ENCODE peak calls at places on chromosomes 4 and X, in ten cellular contexts. One of them, this sample, is unnamed.

GRCh38 chrX:17546356-17546755 is 171.4 kb downstream of the NHS start:
- DNase-seq in AG09309: no peak
- DNase-seq in GM20000: no peak
- DNase-seq in COR-L47: no peak
- DNase-seq in NB4: no peak
- DNase-seq in stimulated activated CD4-positive, alpha-beta T cell treated with anti-CD3 and anti-CD28 coated beads, Interleukin-4, amount 100 ng/mL, for 4 hours: no peak
- DNase-seq in astrocyte of the spinal cord: no peak
- DNase-seq in HT1080: no peak
- DNase-seq in ureter: no peak
- DNase-seq in T-helper 2 cell: no peak
- DNase-seq in this sample: no peak

GRCh38 chrX:112734250-112734649 is 54.5 kb upstream of the LHFPL1 start:
- DNase-seq in AG09309: no peak
- DNase-seq in GM20000: no peak
- DNase-seq in COR-L47: no peak
- DNase-seq in NB4: peak
- DNase-seq in stimulated activated CD4-positive, alpha-beta T cell treated with anti-CD3 and anti-CD28 coated beads, Interleukin-4, amount 100 ng/mL, for 4 hours: no peak
- DNase-seq in astrocyte of the spinal cord: no peak
- DNase-seq in HT1080: peak
- DNase-seq in ureter: no peak
- DNase-seq in T-helper 2 cell: no peak
- DNase-seq in this sample: no peak

GRCh38 chrX:17425151-17425550 is 50.2 kb downstream of the NHS start:
- DNase-seq in AG09309: no peak
- DNase-seq in GM20000: no peak
- DNase-seq in COR-L47: no peak
- DNase-seq in NB4: no peak
- DNase-seq in stimulated activated CD4-positive, alpha-beta T cell treated with anti-CD3 and anti-CD28 coated beads, Interleukin-4, amount 100 ng/mL, for 4 hours: no peak
- DNase-seq in astrocyte of the spinal cord: no peak
- DNase-seq in HT1080: no peak
- DNase-seq in ureter: no peak
- DNase-seq in T-helper 2 cell: no peak
- DNase-seq in this sample: no peak

GRCh38 chrX:30488092-30488491 is 89.5 kb downstream of the TASL start:
- DNase-seq in AG09309: no peak
- DNase-seq in GM20000: peak
- DNase-seq in COR-L47: no peak
- DNase-seq in NB4: peak
- DNase-seq in stimulated activated CD4-positive, alpha-beta T cell treated with anti-CD3 and anti-CD28 coated beads, Interleukin-4, amount 100 ng/mL, for 4 hours: no peak
- DNase-seq in astrocyte of the spinal cord: no peak
- DNase-seq in HT1080: peak
- DNase-seq in ureter: no peak
- DNase-seq in T-helper 2 cell: no peak
- DNase-seq in this sample: no peak

GRCh38 chr4:1207603-1208265 is 35.4 kb upstream of the SPON2 start:
- DNase-seq in AG09309: no peak
- DNase-seq in GM20000: no peak
- DNase-seq in COR-L47: no peak
- DNase-seq in NB4: no peak
- DNase-seq in stimulated activated CD4-positive, alpha-beta T cell treated with anti-CD3 and anti-CD28 coated beads, Interleukin-4, amount 100 ng/mL, for 4 hours: no peak
- DNase-seq in astrocyte of the spinal cord: peak
- DNase-seq in HT1080: no peak
- DNase-seq in ureter: peak
- DNase-seq in T-helper 2 cell: no peak
- DNase-seq in this sample: no peak

GRCh38 chr4:185242749-185243533 is 33.5 kb downstream of the SNX25 start:
- DNase-seq in AG09309: no peak
- DNase-seq in GM20000: no peak
- DNase-seq in COR-L47: no peak
- DNase-seq in NB4: peak
- DNase-seq in stimulated activated CD4-positive, alpha-beta T cell treated with anti-CD3 and anti-CD28 coated beads, Interleukin-4, amount 100 ng/mL, for 4 hours: no peak
- DNase-seq in astrocyte of the spinal cord: peak
- DNase-seq in HT1080: peak
- DNase-seq in ureter: no peak
- DNase-seq in T-helper 2 cell: no peak
- DNase-seq in this sample: no peak

GRCh38 chr4:125750827-125751466 is 436.2 kb downstream of the FAT4 start:
- DNase-seq in AG09309: peak
- DNase-seq in GM20000: no peak
- DNase-seq in COR-L47: peak
- DNase-seq in NB4: no peak
- DNase-seq in stimulated activated CD4-positive, alpha-beta T cell treated with anti-CD3 and anti-CD28 coated beads, Interleukin-4, amount 100 ng/mL, for 4 hours: no peak
- DNase-seq in astrocyte of the spinal cord: peak
- DNase-seq in HT1080: peak
- DNase-seq in ureter: no peak
- DNase-seq in T-helper 2 cell: no peak
- DNase-seq in this sample: no peak

GRCh38 chr4:26701786-26702227 is 117.9 kb downstream of the TBC1D19 start:
- DNase-seq in AG09309: no peak
- DNase-seq in GM20000: no peak
- DNase-seq in COR-L47: no peak
- DNase-seq in NB4: no peak
- DNase-seq in stimulated activated CD4-positive, alpha-beta T cell treated with anti-CD3 and anti-CD28 coated beads, Interleukin-4, amount 100 ng/mL, for 4 hours: no peak
- DNase-seq in astrocyte of the spinal cord: no peak
- DNase-seq in HT1080: no peak
- DNase-seq in ureter: no peak
- DNase-seq in T-helper 2 cell: no peak
- DNase-seq in this sample: no peak

GRCh38 chrX:95056901-95057300 is 1382.9 kb downstream of the FAM133A start:
- DNase-seq in AG09309: no peak
- DNase-seq in GM20000: no peak
- DNase-seq in COR-L47: no peak
- DNase-seq in NB4: no peak
- DNase-seq in stimulated activated CD4-positive, alpha-beta T cell treated with anti-CD3 and anti-CD28 coated beads, Interleukin-4, amount 100 ng/mL, for 4 hours: no peak
- DNase-seq in astrocyte of the spinal cord: peak
- DNase-seq in HT1080: peak
- DNase-seq in ureter: no peak
- DNase-seq in T-helper 2 cell: no peak
- DNase-seq in this sample: no peak

GRCh38 chr4:94446386-94446785 is 5.4 kb upstream of the PDLIM5 start:
- DNase-seq in AG09309: peak
- DNase-seq in GM20000: no peak
- DNase-seq in COR-L47: no peak
- DNase-seq in NB4: no peak
- DNase-seq in stimulated activated CD4-positive, alpha-beta T cell treated with anti-CD3 and anti-CD28 coated beads, Interleukin-4, amount 100 ng/mL, for 4 hours: no peak
- DNase-seq in astrocyte of the spinal cord: peak
- DNase-seq in HT1080: peak
- DNase-seq in ureter: no peak
- DNase-seq in T-helper 2 cell: no peak
- DNase-seq in this sample: no peak

GRCh38 chrX:119758682-119759332 is 419 bp downstream of the SOWAHD start:
- DNase-seq in AG09309: no peak
- DNase-seq in GM20000: no peak
- DNase-seq in COR-L47: no peak
- DNase-seq in NB4: peak
- DNase-seq in stimulated activated CD4-positive, alpha-beta T cell treated with anti-CD3 and anti-CD28 coated beads, Interleukin-4, amount 100 ng/mL, for 4 hours: peak
- DNase-seq in astrocyte of the spinal cord: no peak
- DNase-seq in HT1080: no peak
- DNase-seq in ureter: no peak
- DNase-seq in T-helper 2 cell: peak
- DNase-seq in this sample: peak

GRCh38 chr4:168453146-168453545 is 27.1 kb downstream of the DDX60L start:
- DNase-seq in AG09309: no peak
- DNase-seq in GM20000: no peak
- DNase-seq in COR-L47: peak
- DNase-seq in NB4: no peak
- DNase-seq in stimulated activated CD4-positive, alpha-beta T cell treated with anti-CD3 and anti-CD28 coated beads, Interleukin-4, amount 100 ng/mL, for 4 hours: no peak
- DNase-seq in astrocyte of the spinal cord: no peak
- DNase-seq in HT1080: no peak
- DNase-seq in ureter: no peak
- DNase-seq in T-helper 2 cell: no peak
- DNase-seq in this sample: peak

GRCh38 chr4:85151349-85151748 is 184.9 kb upstream of the WDFY3 start:
- DNase-seq in AG09309: no peak
- DNase-seq in GM20000: no peak
- DNase-seq in COR-L47: no peak
- DNase-seq in NB4: no peak
- DNase-seq in stimulated activated CD4-positive, alpha-beta T cell treated with anti-CD3 and anti-CD28 coated beads, Interleukin-4, amount 100 ng/mL, for 4 hours: no peak
- DNase-seq in astrocyte of the spinal cord: no peak
- DNase-seq in HT1080: no peak
- DNase-seq in ureter: no peak
- DNase-seq in T-helper 2 cell: no peak
- DNase-seq in this sample: no peak

GRCh38 chr4:97027989-97028388 is 1115.3 kb downstream of the STPG2 start:
- DNase-seq in AG09309: no peak
- DNase-seq in GM20000: no peak
- DNase-seq in COR-L47: no peak
- DNase-seq in NB4: no peak
- DNase-seq in stimulated activated CD4-positive, alpha-beta T cell treated with anti-CD3 and anti-CD28 coated beads, Interleukin-4, amount 100 ng/mL, for 4 hours: no peak
- DNase-seq in astrocyte of the spinal cord: no peak
- DNase-seq in HT1080: no peak
- DNase-seq in ureter: no peak
- DNase-seq in T-helper 2 cell: no peak
- DNase-seq in this sample: no peak

GRCh38 chrX:69229436-69229835 is 64.2 kb upstream of the PJA1 start:
- DNase-seq in AG09309: peak
- DNase-seq in GM20000: no peak
- DNase-seq in COR-L47: no peak
- DNase-seq in NB4: no peak
- DNase-seq in stimulated activated CD4-positive, alpha-beta T cell treated with anti-CD3 and anti-CD28 coated beads, Interleukin-4, amount 100 ng/mL, for 4 hours: no peak
- DNase-seq in astrocyte of the spinal cord: peak
- DNase-seq in HT1080: peak
- DNase-seq in ureter: no peak
- DNase-seq in T-helper 2 cell: no peak
- DNase-seq in this sample: no peak

GRCh38 chr4:170398228-170398627 is 308.5 kb upstream of the AADAT start:
- DNase-seq in AG09309: no peak
- DNase-seq in GM20000: no peak
- DNase-seq in COR-L47: no peak
- DNase-seq in NB4: no peak
- DNase-seq in stimulated activated CD4-positive, alpha-beta T cell treated with anti-CD3 and anti-CD28 coated beads, Interleukin-4, amount 100 ng/mL, for 4 hours: no peak
- DNase-seq in astrocyte of the spinal cord: no peak
- DNase-seq in HT1080: no peak
- DNase-seq in ureter: no peak
- DNase-seq in T-helper 2 cell: no peak
- DNase-seq in this sample: no peak

GRCh38 chr4:65819192-65819591 is 148.9 kb upstream of the EPHA5 start:
- DNase-seq in AG09309: no peak
- DNase-seq in GM20000: no peak
- DNase-seq in COR-L47: no peak
- DNase-seq in NB4: no peak
- DNase-seq in stimulated activated CD4-positive, alpha-beta T cell treated with anti-CD3 and anti-CD28 coated beads, Interleukin-4, amount 100 ng/mL, for 4 hours: no peak
- DNase-seq in astrocyte of the spinal cord: no peak
- DNase-seq in HT1080: no peak
- DNase-seq in ureter: no peak
- DNase-seq in T-helper 2 cell: no peak
- DNase-seq in this sample: no peak